ENCODE peak calls at places on chromosomes 6 and 20, in five cellular contexts. W is HFF-Myc, N is body of pancreas, F is coronary artery, X is prostate gland. J is an unnamed sample.
A peak's percentile ranks its signal among the peaks of the same experiment; 100 is the strongest.

GRCh38 chr6:170284866-170285469 is 5.9 kb downstream of the DLL1 start:
- DNase-seq in W (no peak), N (no peak), F (peak; percentile 58), X (no peak), J (no peak)

GRCh38 chr6:154093231-154094044 is 54.4 kb downstream of the OPRM1 start:
- DNase-seq in W (no peak), N (no peak), F (no peak), X (no peak), J (no peak)

GRCh38 chr6:109455502-109456282 is at the start of gene MICAL1:
- DNase-seq in W (no peak), N (peak; percentile 77), F (peak; percentile 87), X (peak; percentile 41), J (no peak)

GRCh38 chr6:33990061-33990541 is 155.8 kb downstream of the GRM4 start:
- DNase-seq in W (no peak), N (no peak), F (peak; percentile 52), X (no peak), J (no peak)

GRCh38 chr6:53547166-53547814 is 2.4 kb upstream of the GCLC start:
- DNase-seq in W (no peak), N (peak; percentile 44), F (no peak), X (no peak), J (no peak)

GRCh38 chr20:11845311-11845710 is 72.4 kb upstream of the BTBD3 start:
- DNase-seq in W (no peak), N (no peak), F (no peak), X (no peak), J (no peak)

GRCh38 chr6:166307981-166308768 is at the start of gene PRR18:
- DNase-seq in W (no peak), N (peak; percentile 41), F (no peak), X (no peak), J (no peak)

GRCh38 chr6:148021135-148021534 is 321.5 kb upstream of the SASH1 start:
- DNase-seq in W (no peak), N (no peak), F (no peak), X (no peak), J (no peak)

GRCh38 chr20:3745686-3746173 is 13.2 kb downstream of the HSPA12B start:
- DNase-seq in W (no peak), N (no peak), F (no peak), X (no peak), J (no peak)

GRCh38 chr20:50892394-50892793 is 38.8 kb downstream of the ADNP start:
- DNase-seq in W (no peak), N (no peak), F (no peak), X (no peak), J (no peak)

GRCh38 chr6:134502614-134503541 is 185.0 kb upstream of the SGK1 start:
- DNase-seq in W (no peak), N (peak; percentile 38), F (no peak), X (peak; percentile 79), J (no peak)

GRCh38 chr20:54092021-54092420 is 21.6 kb upstream of the BCAS1 start:
- DNase-seq in W (no peak), N (no peak), F (no peak), X (no peak), J (no peak)

GRCh38 chr20:2865630-2866029 is 7.7 kb upstream of the PTPRA start:
- DNase-seq in W (no peak), N (no peak), F (no peak), X (no peak), J (no peak)

GRCh38 chr20:57425150-57426013 is 34.2 kb downstream of the RBM38 start:
- DNase-seq in W (no peak), N (no peak), F (no peak), X (no peak), J (no peak)

GRCh38 chr20:45173531-45173930 is 1.2 kb upstream of the PI3 start:
- DNase-seq in W (no peak), N (no peak), F (no peak), X (no peak), J (no peak)

GRCh38 chr6:41280658-41281057 is 5.8 kb downstream of the TREM1 start:
- DNase-seq in W (no peak), N (no peak), F (no peak), X (no peak), J (no peak)

GRCh38 chr20:54879393-54879792 is 404.0 kb downstream of the DOK5 start:
- DNase-seq in W (no peak), N (no peak), F (no peak), X (no peak), J (no peak)

GRCh38 chr6:131976545-131977061 is 25.4 kb upstream of the CCN2 start:
- DNase-seq in W (no peak), N (no peak), F (no peak), X (no peak), J (no peak)

GRCh38 chr6:69835414-69836179 is 30.8 kb upstream of the COL19A1 start:
- DNase-seq in W (peak; percentile 24), N (peak; percentile 31), F (no peak), X (peak; percentile 16), J (peak; percentile 52)

GRCh38 chr6:17527076-17527475 is 73.0 kb upstream of the FAM8A1 start:
- DNase-seq in W (no peak), N (no peak), F (no peak), X (no peak), J (no peak)

GRCh38 chr20:32045999-32046398 is 6.0 kb upstream of the HCK start:
- DNase-seq in W (no peak), N (no peak), F (no peak), X (no peak), J (no peak)

GRCh38 chr6:22030730-22031619 is 265.9 kb downstream of the PRL start:
- DNase-seq in W (no peak), N (no peak), F (no peak), X (no peak), J (no peak)

GRCh38 chr6:15248451-15249370 is 2.8 kb downstream of the JARID2 start:
- DNase-seq in W (no peak), N (peak; percentile 92), F (peak; percentile 96), X (peak; percentile 96), J (peak; percentile 74)
- TF ChIP-seq CTCF in W (peak; percentile 9), N (no peak), F (no peak), X (no peak), J (peak; percentile 41)

GRCh38 chr6:80544500-80545055 is 438.1 kb downstream of the BCKDHB start:
- DNase-seq in W (no peak), N (no peak), F (no peak), X (no peak), J (no peak)

GRCh38 chr6:80545323-80545722 is 438.9 kb downstream of the BCKDHB start:
- DNase-seq in W (no peak), N (no peak), F (no peak), X (no peak), J (no peak)

GRCh38 chr6:80541886-80542285 is 435.4 kb downstream of the BCKDHB start:
- DNase-seq in W (no peak), N (no peak), F (no peak), X (no peak), J (no peak)

GRCh38 chr6:80543151-80543550 is 436.7 kb downstream of the BCKDHB start:
- DNase-seq in W (no peak), N (no peak), F (no peak), X (no peak), J (no peak)

GRCh38 chr6:80543598-80544181 is 437.2 kb downstream of the BCKDHB start:
- DNase-seq in W (no peak), N (no peak), F (no peak), X (no peak), J (no peak)
- TF ChIP-seq CTCF in W (no peak), N (no peak), F (no peak), X (no peak), J (peak; percentile 7)

GRCh38 chr6:88914885-88915598 is 48.4 kb downstream of the RNGTT start:
- DNase-seq in W (no peak), N (no peak), F (no peak), X (no peak), J (no peak)

GRCh38 chr6:88919032-88919431 is 44.4 kb downstream of the RNGTT start:
- DNase-seq in W (no peak), N (no peak), F (no peak), X (no peak), J (no peak)

GRCh38 chr6:88914180-88914579 is 49.2 kb downstream of the RNGTT start:
- DNase-seq in W (no peak), N (no peak), F (no peak), X (no peak), J (no peak)

GRCh38 chr6:88913471-88913870 is 49.9 kb downstream of the RNGTT start:
- DNase-seq in W (no peak), N (no peak), F (no peak), X (no peak), J (no peak)

GRCh38 chr6:88916615-88917198 is 46.7 kb downstream of the RNGTT start:
- DNase-seq in W (no peak), N (no peak), F (no peak), X (no peak), J (no peak)
- TF ChIP-seq CTCF in W (no peak), N (no peak), F (no peak), X (no peak), J (no peak)

GRCh38 chr6:90865513-90865912 is 278.6 kb upstream of the MAP3K7 start:
- DNase-seq in W (no peak), N (no peak), F (no peak), X (no peak), J (no peak)

GRCh38 chr6:90859056-90859455 is 272.2 kb upstream of the MAP3K7 start:
- DNase-seq in W (no peak), N (no peak), F (no peak), X (no peak), J (no peak)

GRCh38 chr6:90860822-90861601 is 274.1 kb upstream of the MAP3K7 start:
- DNase-seq in W (no peak), N (no peak), F (no peak), X (no peak), J (no peak)

DNA sequence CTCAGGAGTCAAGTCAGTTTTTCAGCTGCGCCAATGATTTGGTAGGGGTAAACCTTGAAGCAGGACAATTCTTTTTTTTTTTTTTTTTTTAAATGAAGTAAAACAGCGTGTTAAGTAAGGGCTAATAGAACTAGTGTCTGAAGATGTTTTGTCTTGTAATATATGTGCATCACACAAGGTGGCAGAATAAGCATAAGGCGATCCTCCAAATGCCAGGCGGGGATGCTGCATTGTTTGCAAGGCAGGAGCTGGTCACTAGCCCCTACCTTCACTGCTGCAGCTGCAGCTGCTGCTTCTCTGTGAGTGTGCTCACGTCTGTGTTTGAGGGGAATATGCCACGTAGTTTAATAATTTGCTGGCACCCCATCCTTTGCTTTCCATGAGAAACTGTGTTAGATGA is 272.7 kb upstream of the MAP3K7 start:
- DNase-seq in W (no peak), N (no peak), F (no peak), X (no peak), J (no peak)
- TF ChIP-seq CTCF in W (no peak), N (no peak), F (no peak), X (no peak), J (peak; percentile 15)

J was measured in retinal pigment epithelial cell.